ENCODE peak calls at places on chromosomes 1 and 21, in seven cellular contexts. Q, K, V, G, U, J and N are unnamed samples.
A peak's percentile ranks its signal among the peaks of the same experiment; 100 is the strongest.

GRCh38 chr1:41806472-41807155 is 112.1 kb downstream of the HIVEP3 start:
- DNase-seq in Q (no peak), K (no peak), V (no peak), G (no peak), U (no peak), J (no peak), N (no peak)

GRCh38 chr1:240768979-240769378 is 157.0 kb upstream of the GREM2 start:
- DNase-seq in Q (no peak), K (no peak), V (no peak), G (no peak), U (no peak), J (no peak), N (no peak)

GRCh38 chr1:11169202-11169601 is 20.0 kb upstream of the ANGPTL7 start:
- DNase-seq in Q (no peak), K (no peak), V (no peak), G (no peak), U (no peak), J (no peak), N (no peak)

GRCh38 chr21:34743831-34744230 is 75.0 kb downstream of the CLIC6 start:
- DNase-seq in Q (no peak), K (peak; percentile 99), V (peak; percentile 84), G (peak; percentile 43), U (no peak), J (peak; percentile 76), N (peak; percentile 68)

GRCh38 chr1:119480175-119480574 is 26.8 kb upstream of the HSD3B1 start:
- DNase-seq in Q (no peak), K (no peak), V (no peak), G (no peak), U (no peak), J (no peak), N (no peak)

GRCh38 chr1:169650551-169650950 is 20.6 kb upstream of the SELP start:
- DNase-seq in Q (no peak), K (no peak), V (no peak), G (no peak), U (no peak), J (no peak), N (no peak)

GRCh38 chr1:61163794-61164193 is 81.4 kb downstream of the NFIA start:
- DNase-seq in Q (no peak), K (peak; percentile 54), V (peak; percentile 34), G (no peak), U (no peak), J (no peak), N (no peak)

GRCh38 chr1:42935971-42936308 is 22.7 kb downstream of the SLC2A1 start:
- DNase-seq in Q (no peak), K (no peak), V (no peak), G (no peak), U (no peak), J (no peak), N (no peak)

GRCh38 chr1:33255347-33256311 is 663 bp upstream of the ZNF362 start:
- DNase-seq in Q (peak; percentile 79), K (peak; percentile 73), V (peak; percentile 55), G (peak; percentile 85), U (no peak), J (peak; percentile 89), N (peak; percentile 85)

GRCh38 chr1:31977361-31978131 is 36.1 kb upstream of the KHDRBS1 start:
- DNase-seq in Q (peak; percentile 43), K (peak; percentile 65), V (no peak), G (no peak), U (no peak), J (no peak), N (no peak)

GRCh38 chr1:14519976-14520375 is 78.5 kb upstream of the KAZN start:
- DNase-seq in Q (no peak), K (peak; percentile 84), V (peak; percentile 18), G (no peak), U (no peak), J (no peak), N (no peak)

GRCh38 chr1:203769505-203770343 is 4.7 kb downstream of the LAX1 start:
- DNase-seq in Q (peak; percentile 91), K (peak; percentile 94), V (peak; percentile 93), G (peak; percentile 75), U (no peak), J (peak; percentile 83), N (peak; percentile 92)

GRCh38 chr1:108595510-108595909 is 35.6 kb downstream of the EEIG2 start:
- DNase-seq in Q (peak; percentile 62), K (peak; percentile 28), V (peak; percentile 17), G (no peak), U (no peak), J (no peak), N (no peak)

GRCh38 chr1:158931055-158931737 is at the start of gene PYHIN1:
- DNase-seq in Q (no peak), K (no peak), V (no peak), G (no peak), U (peak; percentile 11), J (no peak), N (no peak)

GRCh38 chr1:218613105-218613504 is 268.0 kb downstream of the TGFB2 start:
- DNase-seq in Q (no peak), K (no peak), V (no peak), G (no peak), U (no peak), J (no peak), N (no peak)

GRCh38 chr1:96581786-96582185 is 139.8 kb upstream of the PTBP2 start:
- DNase-seq in Q (no peak), K (no peak), V (no peak), G (no peak), U (no peak), J (no peak), N (no peak)

GRCh38 chr1:200535605-200536004 is 84.9 kb downstream of the KIF14 start:
- DNase-seq in Q (no peak), K (peak; percentile 48), V (peak; percentile 30), G (no peak), U (no peak), J (no peak), N (peak; percentile 40)

DNA sequence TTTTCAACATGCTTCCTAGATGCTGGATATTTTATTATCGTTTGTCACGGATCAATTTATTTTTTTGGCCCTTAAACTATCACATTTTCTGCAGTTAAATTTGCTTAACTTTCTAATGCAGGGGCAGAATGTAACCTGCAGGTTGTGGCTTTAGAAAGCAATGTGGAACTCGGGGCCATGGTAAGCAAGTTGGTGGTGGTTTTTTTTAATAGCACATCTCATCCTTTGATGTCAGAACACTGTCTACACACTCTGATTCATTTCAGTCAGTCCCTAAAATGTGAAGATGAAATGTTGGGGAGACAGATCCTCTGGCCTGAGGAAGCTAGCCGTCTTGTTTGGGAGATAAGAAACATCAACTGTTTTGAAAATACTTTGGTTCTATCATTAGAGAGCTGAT is 89.5 kb downstream of the GALNT2 start:
- DNase-seq in Q (no peak), K (no peak), V (no peak), G (no peak), U (no peak), J (no peak), N (no peak)
- H3K4me1 ChIP-seq in Q (peaks cover 44% of the 10 kb centered on the region), K (peaks cover 18% of the 10 kb centered on the region), V (peaks cover 2% of the 10 kb centered on the region), G (peaks cover 21% of the 10 kb centered on the region), U (no peaks in the 10 kb centered on the region), J (peaks cover 3% of the 10 kb centered on the region), N (peaks cover 64% of the 10 kb centered on the region)

GRCh38 chr21:38297871-38298270 is 41.1 kb downstream of the KCNJ15 start:
- DNase-seq in Q (no peak), K (no peak), V (no peak), G (no peak), U (no peak), J (no peak), N (no peak)
- H3K4me1 ChIP-seq in Q (peaks cover 24% of the 10 kb centered on the region), K (peaks cover 36% of the 10 kb centered on the region), V (peaks cover 23% of the 10 kb centered on the region), G (peaks cover 36% of the 10 kb centered on the region), U (peaks cover 45% of the 10 kb centered on the region), J (no peaks in the 10 kb centered on the region), N (no peaks in the 10 kb centered on the region)

DNA sequence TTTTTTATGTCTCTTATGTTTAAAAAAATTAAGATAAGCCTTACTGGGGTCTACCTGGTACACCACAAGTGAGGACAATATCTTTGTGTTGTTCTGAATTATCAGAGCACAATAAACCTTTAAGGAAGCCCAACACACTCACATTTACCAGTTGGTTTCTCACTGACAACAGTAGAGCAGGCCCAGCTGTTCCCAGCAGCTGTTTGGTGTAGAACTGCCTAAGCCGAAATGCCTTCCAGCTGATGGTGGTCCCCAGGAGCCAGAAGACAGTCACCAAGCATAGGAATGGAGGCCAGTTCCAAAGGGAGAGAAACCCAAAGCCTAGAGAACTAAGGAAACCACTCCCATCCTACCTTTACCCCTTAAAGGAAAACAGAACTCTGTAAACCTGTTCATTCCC is 428.6 kb upstream of the CAMK1G start:
- DNase-seq in Q (no peak), K (no peak), V (no peak), G (no peak), U (no peak), J (no peak), N (no peak)
- H3K4me1 ChIP-seq in Q (peaks cover under 1% of the 10 kb centered on the region), K (no peaks in the 10 kb centered on the region), V (no peaks in the 10 kb centered on the region), G (no peaks in the 10 kb centered on the region), U (no peaks in the 10 kb centered on the region), J (no peaks in the 10 kb centered on the region), N (no peaks in the 10 kb centered on the region)

GRCh38 chr1:27004471-27005165 is 8.0 kb downstream of the TENT5B start:
- DNase-seq in Q (peak; percentile 72), K (no peak), V (peak; percentile 53), G (peak; percentile 69), U (no peak), J (no peak), N (no peak)
- H3K4me1 ChIP-seq in Q (peaks cover 55% of the 10 kb centered on the region), K (peaks cover 20% of the 10 kb centered on the region), V (peaks cover 16% of the 10 kb centered on the region), G (peaks cover 25% of the 10 kb centered on the region), U (no peaks in the 10 kb centered on the region), J (no peaks in the 10 kb centered on the region), N (peaks cover 67% of the 10 kb centered on the region)

GRCh38 chr1:151549199-151549598 is 9.1 kb downstream of the TUFT1 start:
- DNase-seq in Q (no peak), K (peak; percentile 41), V (peak; percentile 17), G (no peak), U (no peak), J (no peak), N (no peak)

GRCh38 chr1:151545542-151545941 is 5.4 kb downstream of the TUFT1 start:
- DNase-seq in Q (no peak), K (peak; percentile 2), V (no peak), G (no peak), U (no peak), J (no peak), N (no peak)

GRCh38 chr1:151547900-151548230 is 7.8 kb downstream of the TUFT1 start:
- DNase-seq in Q (no peak), K (no peak), V (no peak), G (no peak), U (no peak), J (no peak), N (no peak)

GRCh38 chr1:151546006-151546925 is 6.2 kb downstream of the TUFT1 start:
- DNase-seq in Q (no peak), K (no peak), V (no peak), G (no peak), U (no peak), J (no peak), N (no peak)

GRCh38 chr1:151547119-151547899 is 7.2 kb downstream of the TUFT1 start:
- DNase-seq in Q (peak; percentile 82), K (peak; percentile 94), V (peak; percentile 97), G (peak; percentile 64), U (no peak), J (peak; percentile 70), N (peak; percentile 73)
- H3K4me1 ChIP-seq in Q (peaks cover 35% of the 10 kb centered on the region), K (peaks cover 54% of the 10 kb centered on the region), V (peaks cover 36% of the 10 kb centered on the region), G (peaks cover 6% of the 10 kb centered on the region), U (no peaks in the 10 kb centered on the region), J (peaks cover 6% of the 10 kb centered on the region), N (no peaks in the 10 kb centered on the region)

GRCh38 chr1:21263653-21264225 is 26.5 kb downstream of the ECE1 start:
- DNase-seq in Q (no peak), K (no peak), V (no peak), G (no peak), U (no peak), J (no peak), N (no peak)
- H3K4me1 ChIP-seq in Q (peaks cover 64% of the 10 kb centered on the region), K (peaks cover 23% of the 10 kb centered on the region), V (peaks cover 53% of the 10 kb centered on the region), G (peaks cover 24% of the 10 kb centered on the region), U (peaks cover 15% of the 10 kb centered on the region), J (no peaks in the 10 kb centered on the region), N (peaks cover 88% of the 10 kb centered on the region)